ENCODE peak calls at places on chromosomes 3 and 15, in six cellular contexts. One of them, this sample, is unnamed.

GRCh38 chr15:73341886-73342600 is 26.7 kb downstream of the HCN4 start:
- DNase-seq in ovary: no peak
- DNase-seq in body of pancreas: no peak
- DNase-seq in esophagus squamous epithelium: no peak
- DNase-seq in neuronal stem cell: no peak
- DNase-seq in PC-3: no peak
- DNase-seq in this sample: no peak

GRCh38 chr3:57025237-57025636 is 35.2 kb upstream of the SPATA12 start:
- DNase-seq in ovary: no peak
- DNase-seq in body of pancreas: no peak
- DNase-seq in esophagus squamous epithelium: no peak
- DNase-seq in neuronal stem cell: no peak
- DNase-seq in PC-3: no peak
- DNase-seq in this sample: no peak

GRCh38 chr3:172276103-172276502 is 172.2 kb downstream of the GHSR start:
- DNase-seq in ovary: no peak
- DNase-seq in body of pancreas: no peak
- DNase-seq in esophagus squamous epithelium: no peak
- DNase-seq in neuronal stem cell: no peak
- DNase-seq in PC-3: no peak
- DNase-seq in this sample: no peak

GRCh38 chr3:65953881-65954733 is 84.6 kb downstream of the MAGI1 start:
- DNase-seq in ovary: peak
- DNase-seq in body of pancreas: peak
- DNase-seq in esophagus squamous epithelium: no peak
- DNase-seq in neuronal stem cell: no peak
- DNase-seq in PC-3: peak
- DNase-seq in this sample: no peak

GRCh38 chr3:61560452-61561373 is 658 bp upstream of the PTPRG start:
- DNase-seq in ovary: peak
- DNase-seq in body of pancreas: peak
- DNase-seq in esophagus squamous epithelium: no peak
- DNase-seq in neuronal stem cell: peak
- DNase-seq in PC-3: no peak
- DNase-seq in this sample: peak

GRCh38 chr3:14540209-14540575 is at the start of gene GRIP2:
- DNase-seq in ovary: peak
- DNase-seq in body of pancreas: no peak
- DNase-seq in esophagus squamous epithelium: no peak
- DNase-seq in neuronal stem cell: no peak
- DNase-seq in PC-3: no peak
- DNase-seq in this sample: no peak

GRCh38 chr15:79923068-79923514 is 26.3 kb upstream of the MTHFS start:
- DNase-seq in ovary: peak
- DNase-seq in body of pancreas: peak
- DNase-seq in esophagus squamous epithelium: no peak
- DNase-seq in neuronal stem cell: peak
- DNase-seq in PC-3: peak
- DNase-seq in this sample: peak

GRCh38 chr3:154142608-154143007 is 21.4 kb downstream of the ARHGEF26 start:
- DNase-seq in ovary: no peak
- DNase-seq in body of pancreas: no peak
- DNase-seq in esophagus squamous epithelium: no peak
- DNase-seq in neuronal stem cell: no peak
- DNase-seq in PC-3: no peak
- DNase-seq in this sample: no peak

GRCh38 chr15:35329521-35329921 is 216.4 kb downstream of the DPH6 start:
- DNase-seq in ovary: no peak
- DNase-seq in body of pancreas: no peak
- DNase-seq in esophagus squamous epithelium: no peak
- DNase-seq in neuronal stem cell: no peak
- DNase-seq in PC-3: no peak
- DNase-seq in this sample: no peak

GRCh38 chr3:72130565-72130964 is 345.6 kb upstream of the PROK2 start:
- DNase-seq in ovary: no peak
- DNase-seq in body of pancreas: no peak
- DNase-seq in esophagus squamous epithelium: no peak
- DNase-seq in neuronal stem cell: no peak
- DNase-seq in PC-3: no peak
- DNase-seq in this sample: no peak

DNA sequence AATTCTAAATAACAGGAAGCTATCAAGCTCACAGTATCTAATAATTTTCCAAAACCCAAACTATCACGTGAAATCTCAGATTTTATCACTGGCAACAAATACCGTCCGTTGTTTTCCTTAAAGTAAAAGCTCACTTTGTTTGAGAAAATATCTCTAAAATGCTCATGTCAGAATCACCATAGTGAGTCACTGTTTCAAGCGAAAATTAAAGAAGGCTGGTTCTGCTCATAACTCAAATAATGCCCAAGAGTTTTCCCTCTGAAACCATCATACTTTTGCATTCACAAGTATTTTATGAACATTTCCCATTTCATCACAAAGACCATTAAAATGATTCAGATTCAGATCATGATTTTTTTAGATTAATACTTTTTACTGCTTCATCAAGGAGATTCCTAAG is 50.6 kb downstream of the TBL1XR1 start:
- DNase-seq in ovary: no peak
- DNase-seq in body of pancreas: no peak
- DNase-seq in esophagus squamous epithelium: no peak
- DNase-seq in neuronal stem cell: no peak
- DNase-seq in PC-3: peak
- DNase-seq in this sample: no peak
- H3K27ac ChIP-seq in ovary: no peak
- H3K27ac ChIP-seq in body of pancreas: no peak
- H3K27ac ChIP-seq in esophagus squamous epithelium: no peak
- H3K27ac ChIP-seq in neuronal stem cell: no peak
- H3K27ac ChIP-seq in PC-3: no peak
- H3K27ac ChIP-seq in this sample: no peak

GRCh38 chr3:177803495-177803894 is 606.2 kb upstream of the TBL1XR1 start:
- DNase-seq in ovary: no peak
- DNase-seq in body of pancreas: no peak
- DNase-seq in esophagus squamous epithelium: no peak
- DNase-seq in neuronal stem cell: no peak
- DNase-seq in PC-3: no peak
- DNase-seq in this sample: no peak

GRCh38 chr3:177802151-177802900 is 605.0 kb upstream of the TBL1XR1 start:
- DNase-seq in ovary: no peak
- DNase-seq in body of pancreas: no peak
- DNase-seq in esophagus squamous epithelium: no peak
- DNase-seq in neuronal stem cell: no peak
- DNase-seq in PC-3: peak
- DNase-seq in this sample: no peak

GRCh38 chr3:177804032-177804431 is 606.8 kb upstream of the TBL1XR1 start:
- DNase-seq in ovary: no peak
- DNase-seq in body of pancreas: no peak
- DNase-seq in esophagus squamous epithelium: no peak
- DNase-seq in neuronal stem cell: no peak
- DNase-seq in PC-3: no peak
- DNase-seq in this sample: no peak

GRCh38 chr3:177804646-177805045 is 607.4 kb upstream of the TBL1XR1 start:
- DNase-seq in ovary: no peak
- DNase-seq in body of pancreas: no peak
- DNase-seq in esophagus squamous epithelium: no peak
- DNase-seq in neuronal stem cell: no peak
- DNase-seq in PC-3: no peak
- DNase-seq in this sample: no peak

GRCh38 chr3:177800565-177800964 is 603.3 kb upstream of the TBL1XR1 start:
- DNase-seq in ovary: no peak
- DNase-seq in body of pancreas: no peak
- DNase-seq in esophagus squamous epithelium: no peak
- DNase-seq in neuronal stem cell: no peak
- DNase-seq in PC-3: peak
- DNase-seq in this sample: no peak
- H3K27ac ChIP-seq in ovary: no peak
- H3K27ac ChIP-seq in body of pancreas: no peak
- H3K27ac ChIP-seq in esophagus squamous epithelium: no peak
- H3K27ac ChIP-seq in neuronal stem cell: no peak
- H3K27ac ChIP-seq in PC-3: no peak
- H3K27ac ChIP-seq in this sample: no peak

GRCh38 chr15:41936649-41937567 is 35.4 kb downstream of the EHD4 start:
- DNase-seq in ovary: no peak
- DNase-seq in body of pancreas: peak
- DNase-seq in esophagus squamous epithelium: no peak
- DNase-seq in neuronal stem cell: no peak
- DNase-seq in PC-3: no peak
- DNase-seq in this sample: no peak
- H3K27ac ChIP-seq in ovary: no peak
- H3K27ac ChIP-seq in body of pancreas: peak
- H3K27ac ChIP-seq in esophagus squamous epithelium: peak
- H3K27ac ChIP-seq in neuronal stem cell: no peak
- H3K27ac ChIP-seq in PC-3: no peak
- H3K27ac ChIP-seq in this sample: peak

GRCh38 chr3:107928084-107928445 is 162.8 kb downstream of the CD47 start:
- DNase-seq in ovary: no peak
- DNase-seq in body of pancreas: no peak
- DNase-seq in esophagus squamous epithelium: no peak
- DNase-seq in neuronal stem cell: no peak
- DNase-seq in PC-3: peak
- DNase-seq in this sample: no peak
- H3K27ac ChIP-seq in ovary: no peak
- H3K27ac ChIP-seq in body of pancreas: no peak
- H3K27ac ChIP-seq in esophagus squamous epithelium: no peak
- H3K27ac ChIP-seq in neuronal stem cell: no peak
- H3K27ac ChIP-seq in PC-3: peak
- H3K27ac ChIP-seq in this sample: peak